ENCODE peak calls at places on chromosomes 13 and 19, in six cellular contexts. G is heart right ventricle, O is A549, J is breast epithelium, L is endothelial cell, V is cardiac fibroblast. E is an unnamed sample.

GRCh38 chr13:44759723-44760360 is 183.7 kb upstream of the TSC22D1 start:
- DNase-seq in O (no peak), J (peak; percentile 46), V (no peak), L (no peak), G (peak; percentile 10), E (no peak)

GRCh38 chr19:48495391-48495790 is 16.2 kb downstream of the LMTK3 start:
- DNase-seq in J (no peak), V (peak; percentile 22), L (no peak), G (no peak), O (no peak), E (no peak)

GRCh38 chr13:51303882-51304281 is 35.6 kb upstream of the SERPINE3 start:
- DNase-seq in J (no peak), O (no peak), G (no peak), V (no peak), L (no peak), E (no peak)

GRCh38 chr19:45049073-45049736 is 10.4 kb downstream of the CLASRP start:
- DNase-seq in V (no peak), G (peak; percentile 33), L (no peak), O (no peak), J (no peak), E (no peak)

GRCh38 chr13:109715902-109716301 is 70.5 kb downstream of the IRS2 start:
- DNase-seq in G (no peak), V (peak; percentile 66), O (no peak), L (no peak), J (no peak), E (no peak)

GRCh38 chr13:71864981-71865857 is 1.8 kb downstream of the DACH1 start:
- DNase-seq in L (peak; percentile 40), J (no peak), O (no peak), G (peak; percentile 16), V (peak; percentile 24), E (peak; percentile 28)

GRCh38 chr13:89832827-89833226 is 1514.7 kb upstream of the MIR17HG start:
- DNase-seq in V (no peak), L (no peak), O (no peak), J (no peak), G (no peak), E (no peak)

GRCh38 chr13:94249512-94249911 is 230.0 kb downstream of the DCT start:
- DNase-seq in J (no peak), L (no peak), O (no peak), V (peak; percentile 86), G (no peak), E (no peak)

GRCh38 chr19:56015756-56016155 is 29.2 kb downstream of the NLRP5 start:
- DNase-seq in G (no peak), O (no peak), L (no peak), V (peak; percentile 19), J (no peak), E (no peak)

GRCh38 chr13:41137951-41138350 is 5.3 kb upstream of the KBTBD6 start:
- DNase-seq in L (no peak), J (no peak), O (no peak), G (no peak), V (peak; percentile 43), E (no peak)

GRCh38 chr13:41848435-41849255 is 112.3 kb downstream of the VWA8 start:
- DNase-seq in V (peak; percentile 69), L (no peak), G (no peak), O (no peak), J (no peak), E (no peak)

GRCh38 chr13:27857271-27857670 is 62.5 kb upstream of the PDX1 start:
- DNase-seq in O (no peak), G (no peak), J (no peak), L (no peak), V (no peak), E (no peak)

GRCh38 chr13:51920786-51921185 is 59.0 kb downstream of the CCDC70 start:
- DNase-seq in G (no peak), O (no peak), L (no peak), J (no peak), V (no peak), E (no peak)

GRCh38 chr13:105925496-105925895 is 610.0 kb downstream of the EFNB2 start:
- DNase-seq in V (peak; percentile 79), O (no peak), J (no peak), L (no peak), G (no peak), E (no peak)

GRCh38 chr13:112832811-112833210 is 136.2 kb upstream of the MCF2L start:
- DNase-seq in G (no peak), L (no peak), J (no peak), O (no peak), V (no peak), E (no peak)

GRCh38 chr19:37997911-37998344 is 90.9 kb downstream of the SIPA1L3 start:
- DNase-seq in J (no peak), V (peak; percentile 98), O (peak; percentile 72), G (no peak), L (no peak), E (no peak)

GRCh38 chr19:52248256-52248655 is 21.1 kb upstream of the ZNF766 start:
- DNase-seq in V (peak; percentile 69), G (peak; percentile 38), L (peak; percentile 36), J (no peak), O (no peak), E (peak; percentile 20)

GRCh38 chr13:75219479-75220237 is 262.3 kb downstream of the TBC1D4 start:
- DNase-seq in O (peak; percentile 58), G (peak; percentile 80), L (peak; percentile 90), J (peak; percentile 44), V (peak; percentile 81), E (peak; percentile 96)

GRCh38 chr13:96822900-96823299 is 171.4 kb downstream of the OXGR1 start:
- DNase-seq in O (peak; percentile 4), G (no peak), V (peak; percentile 54), L (peak; percentile 44), J (no peak), E (no peak)

GRCh38 chr13:62193919-62194318 is 778.3 kb upstream of the PCDH20 start:
- DNase-seq in O (no peak), L (no peak), J (no peak), V (no peak), G (no peak), E (no peak)

GRCh38 chr19:5448374-5448773 is 6.8 kb upstream of the ZNRF4 start:
- DNase-seq in J (no peak), L (no peak), V (no peak), G (no peak), O (no peak), E (no peak)

GRCh38 chr13:44760434-44760833 is 184.3 kb upstream of the TSC22D1 start:
- DNase-seq in V (no peak), O (no peak), G (no peak), J (no peak), L (no peak), E (no peak)

GRCh38 chr19:7922841-7923205 is 2.7 kb downstream of the SNAPC2 start:
- DNase-seq in V (no peak), G (no peak), O (no peak), J (no peak), L (no peak), E (no peak)

GRCh38 chr13:98105929-98106336 is 37.0 kb upstream of the FARP1 start:
- DNase-seq in L (no peak), G (peak; percentile 72), O (no peak), J (peak; percentile 19), V (peak; percentile 70), E (no peak)

GRCh38 chr13:80082396-80083096 is 258.4 kb downstream of the SPRY2 start:
- DNase-seq in J (no peak), G (no peak), L (no peak), V (peak; percentile 84), O (no peak), E (no peak)

GRCh38 chr13:95553614-95554385 is 1.3 kb downstream of the CLDN10 start:
- DNase-seq in J (no peak), G (no peak), L (peak; percentile 23), V (peak; percentile 24), O (no peak), E (no peak)

GRCh38 chr13:19781526-19781925 is 1.2 kb downstream of the PSPC1 start:
- DNase-seq in L (no peak), O (no peak), G (no peak), V (no peak), J (no peak), E (no peak)
- TF ChIP-seq CTCF in L (no peak), O (no peak), G (no peak), V (no peak), J (no peak), E (no peak)

DNA sequence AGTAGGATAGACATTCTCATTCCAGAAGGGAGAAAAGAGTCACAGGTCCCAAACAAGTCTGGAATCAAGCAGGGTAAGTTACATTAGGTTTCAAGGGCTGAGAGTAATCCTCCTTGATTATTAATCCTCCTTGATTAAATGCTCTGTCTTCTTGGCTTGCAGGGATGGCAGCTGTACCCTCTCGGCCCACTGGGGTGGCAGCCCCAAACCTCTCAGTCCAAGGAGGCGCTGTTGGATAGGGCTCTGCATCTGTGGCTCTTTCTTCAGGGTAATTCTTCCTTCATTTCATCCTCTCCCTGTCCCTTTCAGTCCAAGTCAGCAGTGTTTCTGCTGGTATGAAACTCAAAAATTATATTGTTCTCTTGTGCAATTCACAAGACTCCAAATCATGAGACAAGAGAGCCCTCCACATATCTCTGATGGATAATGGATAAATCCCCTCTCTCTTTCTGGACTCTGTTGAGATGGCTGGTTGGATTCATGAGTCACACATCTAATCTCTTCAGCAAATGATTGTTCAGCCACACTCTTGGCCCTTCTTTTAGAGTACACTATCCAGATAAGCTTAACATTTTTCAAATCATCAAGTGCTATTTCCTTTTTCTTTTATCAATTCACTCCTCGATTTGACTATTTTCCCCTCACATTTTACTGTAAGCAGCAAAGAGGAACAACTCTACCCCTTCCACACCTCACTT is 323.7 kb upstream of the HTR2A start:
- DNase-seq in O (no peak), J (no peak), L (no peak), V (no peak), G (no peak), E (no peak)
- TF ChIP-seq CTCF in O (no peak), J (no peak), L (no peak), V (no peak), G (no peak), E (no peak)

GRCh38 chr19:13899912-13900584 is 5.9 kb downstream of the BRME1 start:
- DNase-seq in J (no peak), G (no peak), V (no peak), O (no peak), L (no peak), E (no peak)
- TF ChIP-seq CTCF in J (no peak), G (no peak), V (no peak), O (no peak), L (no peak), E (no peak)

DNA sequence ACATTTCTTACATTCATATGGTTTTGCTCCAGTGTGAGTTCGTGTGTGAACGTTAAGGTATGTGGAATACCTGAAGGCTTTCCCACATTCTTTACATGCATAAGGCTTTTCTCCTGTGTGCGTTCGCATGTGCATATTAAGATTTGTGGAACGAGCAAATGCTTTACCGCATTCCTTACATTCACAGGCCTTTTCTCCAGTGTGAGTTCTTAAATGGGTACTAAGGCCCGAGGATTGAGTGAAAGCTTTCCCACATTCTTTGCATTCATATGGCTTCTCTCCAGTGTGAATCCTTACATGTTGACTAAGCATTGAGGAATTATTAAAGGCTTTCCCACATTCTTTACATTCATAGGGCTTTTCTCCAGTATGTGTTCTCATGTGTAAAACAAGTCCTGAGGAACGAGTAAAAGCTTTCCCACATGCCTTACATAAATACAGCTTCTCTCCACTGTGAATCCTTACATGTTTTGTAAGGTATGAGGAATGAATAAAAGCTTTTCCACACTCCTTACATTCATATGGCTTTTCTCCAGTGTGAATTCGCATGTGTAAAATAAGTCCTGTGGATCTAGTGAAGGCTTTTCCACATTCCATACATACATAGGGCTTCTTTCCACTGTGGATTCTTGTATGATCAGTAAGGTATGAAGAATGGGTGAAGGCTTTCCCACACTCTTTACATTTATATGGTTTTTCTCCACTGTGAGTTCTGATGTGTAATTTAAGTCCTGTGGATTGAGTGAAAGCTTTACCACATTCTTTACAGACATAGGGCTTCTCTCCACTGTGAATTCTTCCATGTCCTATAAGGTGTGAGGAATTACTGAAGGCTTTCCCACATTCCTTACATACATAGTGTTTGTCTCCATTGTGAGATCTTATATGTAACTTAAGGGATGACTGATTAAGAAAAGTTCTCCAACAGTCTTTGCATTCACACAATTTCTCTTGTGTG is 10.7 kb downstream of the ZNF846 start:
- DNase-seq in V (peak; percentile 7), G (no peak), O (no peak), L (no peak), J (no peak), E (no peak)
- TF ChIP-seq CTCF in V (no peak), G (no peak), O (no peak), L (no peak), J (no peak), E (no peak)